ENCODE peak calls at places on chromosomes 12 and 14, in four cellular contexts. I is H7, Z is sigmoid colon, W is GM12878. D is an unnamed sample.
A peak's percentile ranks its signal among the peaks of the same experiment; 100 is the strongest.

GRCh38 chr12:77401480-77402105 is 336.2 kb upstream of the E2F7 start:
- DNase-seq in Z (no peak), I (no peak), W (no peak), D (no peak)

GRCh38 chr14:98791661-98792060 is 480.3 kb downstream of the BCL11B start:
- DNase-seq in Z (no peak), W (no peak), I (no peak), D (no peak)

GRCh38 chr14:22865424-22866215 is 5.9 kb upstream of the LRP10 start:
- DNase-seq in W (no peak), Z (no peak), I (peak; percentile 89), D (no peak)

GRCh38 chr12:19915392-19916192 is 452.7 kb upstream of the PDE3A start:
- DNase-seq in I (peak; percentile 19), Z (no peak), W (no peak), D (no peak)

GRCh38 chr12:49230176-49230575 is 34.7 kb upstream of the TUBA1C start:
- DNase-seq in I (no peak), Z (no peak), W (no peak), D (no peak)

GRCh38 chr14:93878251-93878650 is 48.9 kb upstream of the FAM181A start:
- DNase-seq in W (no peak), I (no peak), Z (no peak), D (no peak)

GRCh38 chr12:10562306-10562933 is 51.0 kb downstream of the MAGOHB start:
- DNase-seq in Z (no peak), W (no peak), I (peak; percentile 16), D (no peak)

GRCh38 chr14:52069617-52070431 is 965 bp upstream of the NID2 start:
- DNase-seq in I (no peak), W (no peak), Z (peak; percentile 82), D (no peak)

GRCh38 chr14:22375321-22375930 is 213.6 kb downstream of the DAD1 start:
- DNase-seq in Z (no peak), I (peak; percentile 31), W (no peak), D (no peak)

GRCh38 chr14:68131907-68132306 is 312.3 kb downstream of the RAD51B start:
- DNase-seq in Z (no peak), W (no peak), I (no peak), D (no peak)

GRCh38 chr12:98736352-98737326 is 91.5 kb downstream of the APAF1 start:
- DNase-seq in W (no peak), I (no peak), Z (no peak), D (no peak)

GRCh38 chr14:75980856-75981255 is 939 bp downstream of the TGFB3 start:
- DNase-seq in W (no peak), Z (peak; percentile 76), I (no peak), D (no peak)
- H3K4me3 ChIP-seq in W (no peak overlapping the region), Z (peak overlapping the region; percentile 18), I (no peak overlapping the region), D (no peak overlapping the region)

DNA sequence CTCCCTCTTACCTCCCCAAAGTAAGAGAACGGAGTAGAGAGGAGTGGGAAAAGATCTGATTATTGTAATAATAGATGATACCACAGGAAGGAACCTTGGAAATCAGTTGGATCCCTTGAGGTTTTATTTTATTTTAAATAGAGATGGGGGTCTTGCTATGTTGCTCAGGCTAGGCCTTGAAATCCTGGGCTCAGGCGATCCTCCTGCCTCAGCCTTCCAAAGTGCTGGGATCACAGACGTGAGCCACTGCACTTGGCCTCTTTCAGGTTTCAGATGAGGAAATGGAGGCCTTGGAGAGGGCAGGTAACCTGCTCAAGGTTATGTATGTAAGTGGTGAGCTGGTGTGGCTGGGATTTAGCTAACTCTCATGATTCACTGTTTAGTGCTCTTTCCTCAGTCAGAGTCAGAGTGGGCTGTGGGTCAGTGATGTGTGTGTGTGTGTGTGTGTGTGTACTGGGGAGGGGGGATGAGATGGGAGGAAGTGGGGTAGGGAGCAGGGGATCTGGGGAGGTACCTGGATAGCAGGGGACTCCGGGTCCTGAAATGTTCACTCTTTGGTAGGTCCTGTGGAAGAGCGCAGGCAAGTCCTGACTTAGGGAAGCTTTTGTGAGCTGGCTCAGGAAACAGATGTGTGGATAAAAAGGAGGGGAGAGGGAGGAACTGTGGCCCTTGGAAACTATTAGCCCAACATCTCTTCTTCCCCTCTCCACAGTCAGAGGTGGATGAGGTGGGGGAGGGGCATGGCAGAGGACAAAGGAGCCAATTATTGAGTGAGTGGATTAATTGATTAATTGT is 4.7 kb upstream of the CISTR start:
- DNase-seq in W (no peak), Z (no peak), I (no peak), D (no peak)
- H3K27me3 ChIP-seq in W (peaks cover 2% of the 10 kb centered on the region), Z (peaks cover 13% of the 10 kb centered on the region), I (peaks cover 54% of the 10 kb centered on the region), D (peaks cover 22% of the 10 kb centered on the region)

DNA sequence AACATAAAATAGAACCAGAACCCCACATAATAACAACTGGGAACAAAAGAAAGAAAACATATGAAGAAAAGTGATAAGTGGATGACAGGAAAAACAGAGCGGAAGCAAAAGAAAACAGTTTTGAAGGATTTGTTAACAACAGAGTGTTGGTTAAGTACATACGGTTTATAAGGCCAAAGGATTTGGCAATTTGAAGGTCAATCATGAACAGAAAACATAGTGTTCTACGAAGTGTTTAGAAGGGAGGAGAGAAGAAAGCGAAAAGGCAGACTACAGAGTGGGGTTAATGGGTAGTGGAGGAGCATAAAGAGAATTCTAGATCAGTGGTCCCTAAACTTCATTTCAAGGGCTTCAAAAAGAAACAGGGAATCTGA is 3.9 kb upstream of the AP4S1 start:
- DNase-seq in W (no peak), Z (no peak), I (no peak), D (no peak)
- H3K4me3 ChIP-seq in W (no peak overlapping the region), Z (no peak overlapping the region), I (no peak overlapping the region), D (no peak overlapping the region)

DNA sequence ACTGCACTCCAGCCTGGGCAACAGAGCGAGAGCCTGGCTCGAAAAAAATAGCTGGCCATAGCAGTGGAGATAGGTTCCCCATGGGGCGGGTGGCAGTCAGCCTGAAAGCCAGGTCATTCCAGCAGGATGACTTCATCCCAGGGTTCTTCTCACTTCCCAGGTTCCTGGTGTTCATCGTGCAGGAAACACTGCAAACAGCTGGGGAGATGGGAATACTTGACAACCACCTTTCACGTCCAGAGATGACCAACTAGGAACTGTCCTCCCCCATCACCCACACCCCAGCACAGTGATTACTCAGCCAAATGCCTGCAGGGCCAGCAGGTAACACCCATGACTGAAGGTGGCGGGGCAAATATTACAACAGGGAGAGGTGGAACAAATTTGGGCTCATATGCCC is 1.7 kb downstream of the VSIG10 start:
- DNase-seq in W (no peak), I (peak; percentile 61), Z (no peak), D (no peak)
- H3K27me3 ChIP-seq in W (peaks cover 10% of the 10 kb centered on the region), I (no peaks in the 10 kb centered on the region), Z (no peaks in the 10 kb centered on the region), D (no peaks in the 10 kb centered on the region)

DNA sequence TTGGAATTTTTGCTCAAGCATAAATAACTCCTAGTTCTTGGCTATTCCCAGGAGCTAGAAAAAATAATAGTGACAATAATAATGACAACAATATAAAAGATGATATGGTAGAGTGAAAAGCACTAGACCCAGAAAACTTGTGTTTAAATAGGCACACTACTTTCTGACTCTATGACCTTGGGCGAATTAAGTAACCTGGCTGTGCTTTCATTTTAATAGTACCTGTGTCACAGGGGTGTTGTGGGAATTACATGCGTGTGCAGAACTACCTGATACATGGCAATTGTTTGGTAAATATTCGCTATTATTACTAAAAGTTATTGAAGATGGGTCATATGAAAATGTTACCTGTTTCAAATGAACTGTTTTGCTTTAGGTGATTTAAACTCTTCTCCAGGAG is 60.1 kb downstream of the LMO3 start:
- DNase-seq in I (no peak), W (no peak), Z (no peak), D (no peak)
- H3K4me3 ChIP-seq in I (no peak overlapping the region), W (no peak overlapping the region), Z (no peak overlapping the region), D (no peak overlapping the region)